ENCODE peak calls at places on chromosomes 7 and 10, in five cellular contexts. One of them, this sample, is unnamed.

GRCh38 chr10:110781139-110781538 is 90.6 kb upstream of the PDCD4 start:
- DNase-seq in T-helper 1 cell: no peak
- DNase-seq in NCI-H774: no peak
- DNase-seq in effector memory CD8-positive, alpha-beta T cell: no peak
- DNase-seq in iPS-NIHi11: no peak
- DNase-seq in this sample: no peak

GRCh38 chr7:16889305-16889704 is 7.5 kb upstream of the AGR3 start:
- DNase-seq in NCI-H774: no peak
- DNase-seq in iPS-NIHi11: no peak
- DNase-seq in T-helper 1 cell: no peak
- DNase-seq in effector memory CD8-positive, alpha-beta T cell: no peak
- DNase-seq in this sample: no peak

GRCh38 chr7:90596745-90597526 is 815 bp downstream of the CDK14 start:
- DNase-seq in T-helper 1 cell: no peak
- DNase-seq in iPS-NIHi11: no peak
- DNase-seq in NCI-H774: no peak
- DNase-seq in effector memory CD8-positive, alpha-beta T cell: no peak
- DNase-seq in this sample: no peak

GRCh38 chr10:29712108-29712507 is 77.3 kb upstream of the SVIL start:
- DNase-seq in iPS-NIHi11: peak; percentile 57
- DNase-seq in effector memory CD8-positive, alpha-beta T cell: no peak
- DNase-seq in T-helper 1 cell: no peak
- DNase-seq in NCI-H774: peak; percentile 23
- DNase-seq in this sample: no peak

GRCh38 chr7:81632418-81632817 is 137.4 kb downstream of the HGF start:
- DNase-seq in NCI-H774: no peak
- DNase-seq in T-helper 1 cell: no peak
- DNase-seq in effector memory CD8-positive, alpha-beta T cell: no peak
- DNase-seq in iPS-NIHi11: peak; percentile 19
- DNase-seq in this sample: no peak

GRCh38 chr10:18075881-18076280 is 64.3 kb upstream of the CACNB2 start:
- DNase-seq in iPS-NIHi11: no peak
- DNase-seq in NCI-H774: no peak
- DNase-seq in effector memory CD8-positive, alpha-beta T cell: no peak
- DNase-seq in T-helper 1 cell: no peak
- DNase-seq in this sample: no peak

GRCh38 chr10:129765664-129766550 is 198.2 kb downstream of the EBF3 start:
- DNase-seq in effector memory CD8-positive, alpha-beta T cell: no peak
- DNase-seq in NCI-H774: no peak
- DNase-seq in T-helper 1 cell: no peak
- DNase-seq in iPS-NIHi11: no peak
- DNase-seq in this sample: no peak

GRCh38 chr10:107553470-107553869 is 389.0 kb upstream of the SORCS1 start:
- DNase-seq in effector memory CD8-positive, alpha-beta T cell: no peak
- DNase-seq in NCI-H774: no peak
- DNase-seq in iPS-NIHi11: no peak
- DNase-seq in T-helper 1 cell: no peak
- DNase-seq in this sample: no peak

GRCh38 chr7:91632234-91632947 is 248.1 kb downstream of the MTERF1 start:
- DNase-seq in NCI-H774: no peak
- DNase-seq in iPS-NIHi11: no peak
- DNase-seq in effector memory CD8-positive, alpha-beta T cell: no peak
- DNase-seq in T-helper 1 cell: no peak
- DNase-seq in this sample: no peak

GRCh38 chr10:79927111-79927828 is 21.6 kb downstream of the SFTPD start:
- DNase-seq in effector memory CD8-positive, alpha-beta T cell: no peak
- DNase-seq in T-helper 1 cell: no peak
- DNase-seq in NCI-H774: no peak
- DNase-seq in iPS-NIHi11: peak; percentile 2
- DNase-seq in this sample: no peak

GRCh38 chr10:131897297-131897899 is 3.4 kb upstream of the PPP2R2D start:
- DNase-seq in T-helper 1 cell: no peak
- DNase-seq in iPS-NIHi11: no peak
- DNase-seq in effector memory CD8-positive, alpha-beta T cell: no peak
- DNase-seq in NCI-H774: no peak
- DNase-seq in this sample: no peak

GRCh38 chr7:13988765-13989137 is 715 bp downstream of the ETV1 start:
- DNase-seq in NCI-H774: no peak
- DNase-seq in T-helper 1 cell: no peak
- DNase-seq in effector memory CD8-positive, alpha-beta T cell: no peak
- DNase-seq in iPS-NIHi11: peak; percentile 23
- DNase-seq in this sample: no peak

GRCh38 chr7:80783688-80784327 is 135.0 kb downstream of the SEMA3C start:
- DNase-seq in NCI-H774: no peak
- DNase-seq in effector memory CD8-positive, alpha-beta T cell: no peak
- DNase-seq in T-helper 1 cell: no peak
- DNase-seq in iPS-NIHi11: no peak
- DNase-seq in this sample: no peak

GRCh38 chr7:140525741-140526140 is 46.4 kb upstream of the MKRN1 start:
- DNase-seq in effector memory CD8-positive, alpha-beta T cell: no peak
- DNase-seq in iPS-NIHi11: no peak
- DNase-seq in T-helper 1 cell: no peak
- DNase-seq in NCI-H774: no peak
- DNase-seq in this sample: peak; percentile 10

GRCh38 chr10:118805146-118805545 is 50.4 kb upstream of the CACUL1 start:
- DNase-seq in T-helper 1 cell: no peak
- DNase-seq in iPS-NIHi11: no peak
- DNase-seq in effector memory CD8-positive, alpha-beta T cell: no peak
- DNase-seq in NCI-H774: no peak
- DNase-seq in this sample: no peak

GRCh38 chr7:143467724-143468123 is 9.9 kb upstream of the TAS2R41 start:
- DNase-seq in effector memory CD8-positive, alpha-beta T cell: no peak
- DNase-seq in iPS-NIHi11: no peak
- DNase-seq in NCI-H774: no peak
- DNase-seq in T-helper 1 cell: no peak
- DNase-seq in this sample: no peak

GRCh38 chr10:100510533-100511308 is 8.9 kb downstream of the SEC31B start:
- DNase-seq in T-helper 1 cell: peak; percentile 97
- DNase-seq in NCI-H774: no peak
- DNase-seq in effector memory CD8-positive, alpha-beta T cell: peak; percentile 65
- DNase-seq in iPS-NIHi11: no peak
- DNase-seq in this sample: peak; percentile 89

GRCh38 chr10:118851062-118852035 is 96.6 kb upstream of the CACUL1 start:
- DNase-seq in T-helper 1 cell: no peak
- DNase-seq in effector memory CD8-positive, alpha-beta T cell: no peak
- DNase-seq in NCI-H774: no peak
- DNase-seq in iPS-NIHi11: no peak
- DNase-seq in this sample: no peak

GRCh38 chr10:118694848-118695247 is 59.9 kb downstream of the CACUL1 start:
- DNase-seq in T-helper 1 cell: no peak
- DNase-seq in NCI-H774: no peak
- DNase-seq in iPS-NIHi11: no peak
- DNase-seq in effector memory CD8-positive, alpha-beta T cell: no peak
- DNase-seq in this sample: no peak

GRCh38 chr7:102913846-102914245 is 1.0 kb downstream of the LRRC17 start:
- DNase-seq in effector memory CD8-positive, alpha-beta T cell: no peak
- DNase-seq in T-helper 1 cell: no peak
- DNase-seq in NCI-H774: no peak
- DNase-seq in iPS-NIHi11: no peak
- DNase-seq in this sample: no peak

GRCh38 chr7:81769891-81770818 is at the start of gene HGF:
- DNase-seq in effector memory CD8-positive, alpha-beta T cell: no peak
- DNase-seq in iPS-NIHi11: peak; percentile 11
- DNase-seq in NCI-H774: no peak
- DNase-seq in T-helper 1 cell: no peak
- DNase-seq in this sample: no peak

GRCh38 chr7:137953043-137953691 is 48.7 kb downstream of the CREB3L2 start:
- DNase-seq in effector memory CD8-positive, alpha-beta T cell: no peak
- DNase-seq in NCI-H774: no peak
- DNase-seq in iPS-NIHi11: no peak
- DNase-seq in T-helper 1 cell: no peak
- DNase-seq in this sample: no peak

GRCh38 chr7:44935016-44935415 is 43.8 kb downstream of the MYO1G start:
- DNase-seq in T-helper 1 cell: no peak
- DNase-seq in NCI-H774: no peak
- DNase-seq in iPS-NIHi11: no peak
- DNase-seq in effector memory CD8-positive, alpha-beta T cell: no peak
- DNase-seq in this sample: no peak

GRCh38 chr7:3673524-3673923 is 372.5 kb downstream of the SDK1 start:
- DNase-seq in effector memory CD8-positive, alpha-beta T cell: peak; percentile 22
- DNase-seq in iPS-NIHi11: peak; percentile 58
- DNase-seq in T-helper 1 cell: peak; percentile 7
- DNase-seq in NCI-H774: no peak
- DNase-seq in this sample: peak; percentile 20

GRCh38 chr7:154640266-154640865 is 362.6 kb downstream of the PAXIP1 start:
- DNase-seq in NCI-H774: no peak
- DNase-seq in iPS-NIHi11: no peak
- DNase-seq in effector memory CD8-positive, alpha-beta T cell: no peak
- DNase-seq in T-helper 1 cell: no peak
- DNase-seq in this sample: no peak

GRCh38 chr10:69576334-69577011 is 3.3 kb upstream of the NEUROG3 start:
- DNase-seq in effector memory CD8-positive, alpha-beta T cell: no peak
- DNase-seq in iPS-NIHi11: no peak
- DNase-seq in T-helper 1 cell: no peak
- DNase-seq in NCI-H774: no peak
- DNase-seq in this sample: no peak

GRCh38 chr10:71805776-71806705 is 32.7 kb upstream of the VSIR start:
- DNase-seq in T-helper 1 cell: no peak
- DNase-seq in iPS-NIHi11: peak; percentile 97
- DNase-seq in NCI-H774: peak; percentile 91
- DNase-seq in effector memory CD8-positive, alpha-beta T cell: no peak
- DNase-seq in this sample: no peak

GRCh38 chr7:112982441-112983063 is 104.1 kb downstream of the GPR85 start:
- DNase-seq in effector memory CD8-positive, alpha-beta T cell: no peak
- DNase-seq in iPS-NIHi11: no peak
- DNase-seq in NCI-H774: no peak
- DNase-seq in T-helper 1 cell: no peak
- DNase-seq in this sample: no peak

GRCh38 chr10:17003151-17003550 is 126.5 kb downstream of the CUBN start:
- DNase-seq in NCI-H774: no peak
- DNase-seq in effector memory CD8-positive, alpha-beta T cell: peak; percentile 70
- DNase-seq in iPS-NIHi11: no peak
- DNase-seq in T-helper 1 cell: peak; percentile 72
- DNase-seq in this sample: peak; percentile 55

GRCh38 chr7:117020605-117021002 is 67.3 kb downstream of the ST7 start:
- DNase-seq in iPS-NIHi11: no peak
- DNase-seq in T-helper 1 cell: no peak
- DNase-seq in NCI-H774: no peak
- DNase-seq in effector memory CD8-positive, alpha-beta T cell: no peak
- DNase-seq in this sample: no peak

GRCh38 chr7:17408904-17409290 is 110.4 kb downstream of the AHR start:
- DNase-seq in NCI-H774: no peak
- DNase-seq in iPS-NIHi11: no peak
- DNase-seq in T-helper 1 cell: no peak
- DNase-seq in effector memory CD8-positive, alpha-beta T cell: no peak
- DNase-seq in this sample: no peak

GRCh38 chr10:7424315-7424714 is 13.5 kb upstream of the SFMBT2 start:
- DNase-seq in T-helper 1 cell: peak; percentile 38
- DNase-seq in iPS-NIHi11: no peak
- DNase-seq in NCI-H774: no peak
- DNase-seq in effector memory CD8-positive, alpha-beta T cell: peak; percentile 27
- DNase-seq in this sample: no peak

GRCh38 chr7:42907316-42907715 is 4.6 kb downstream of the C7orf25 start:
- DNase-seq in effector memory CD8-positive, alpha-beta T cell: no peak
- DNase-seq in NCI-H774: no peak
- DNase-seq in iPS-NIHi11: no peak
- DNase-seq in T-helper 1 cell: no peak
- DNase-seq in this sample: no peak

GRCh38 chr7:29386196-29386765 is 177.4 kb upstream of the PRR15 start:
- DNase-seq in NCI-H774: peak; percentile 19
- DNase-seq in T-helper 1 cell: no peak
- DNase-seq in effector memory CD8-positive, alpha-beta T cell: no peak
- DNase-seq in iPS-NIHi11: no peak
- DNase-seq in this sample: no peak

GRCh38 chr10:132631348-132631735 is 93.8 kb downstream of the INPP5A start:
- DNase-seq in NCI-H774: no peak
- DNase-seq in T-helper 1 cell: no peak
- DNase-seq in effector memory CD8-positive, alpha-beta T cell: no peak
- DNase-seq in iPS-NIHi11: no peak
- DNase-seq in this sample: no peak

GRCh38 chr10:96254976-96255375 is 16.4 kb downstream of the BLNK start:
- DNase-seq in T-helper 1 cell: no peak
- DNase-seq in effector memory CD8-positive, alpha-beta T cell: no peak
- DNase-seq in iPS-NIHi11: no peak
- DNase-seq in NCI-H774: no peak
- DNase-seq in this sample: no peak

This sample was measured in CD8-positive, alpha-beta memory T cell.